ENCODE peak calls at places on chromosomes 2 and 18, in nine cellular contexts. One of them, this sample, is unnamed.
A peak's percentile ranks its signal among the peaks of the same experiment; 100 is the strongest.

GRCh38 chr2:109703076-109703475 is 88.9 kb downstream of the SOWAHC start:
- DNase-seq in NCI-H2081: no peak
- DNase-seq in endodermal cell: no peak
- DNase-seq in AG04449: peak; percentile 42
- DNase-seq in cardiac fibroblast: peak; percentile 33
- DNase-seq in effector CD4-positive, alpha-beta T cell: no peak
- DNase-seq in IMR-90: no peak
- DNase-seq in A172: peak; percentile 28
- DNase-seq in upper lobe of left lung: no peak
- DNase-seq in this sample: no peak

GRCh38 chr2:98541906-98542305 is 66.4 kb downstream of the COA5 start:
- DNase-seq in NCI-H2081: no peak
- DNase-seq in IMR-90: no peak
- DNase-seq in A172: no peak
- DNase-seq in cardiac fibroblast: no peak
- DNase-seq in effector CD4-positive, alpha-beta T cell: no peak
- DNase-seq in endodermal cell: peak; percentile 13
- DNase-seq in AG04449: no peak
- DNase-seq in upper lobe of left lung: no peak
- DNase-seq in this sample: no peak

GRCh38 chr2:232842689-232843088 is 27.4 kb upstream of the SNORC start:
- DNase-seq in cardiac fibroblast: no peak
- DNase-seq in effector CD4-positive, alpha-beta T cell: no peak
- DNase-seq in upper lobe of left lung: no peak
- DNase-seq in AG04449: no peak
- DNase-seq in NCI-H2081: no peak
- DNase-seq in A172: no peak
- DNase-seq in endodermal cell: no peak
- DNase-seq in IMR-90: no peak
- DNase-seq in this sample: no peak

GRCh38 chr2:226256237-226256636 is 543.4 kb downstream of the IRS1 start:
- DNase-seq in cardiac fibroblast: peak; percentile 12
- DNase-seq in A172: peak; percentile 41
- DNase-seq in effector CD4-positive, alpha-beta T cell: no peak
- DNase-seq in AG04449: peak; percentile 36
- DNase-seq in endodermal cell: no peak
- DNase-seq in IMR-90: peak; percentile 82
- DNase-seq in upper lobe of left lung: no peak
- DNase-seq in NCI-H2081: no peak
- DNase-seq in this sample: no peak

GRCh38 chr18:44946529-44947113 is 265.9 kb downstream of the SETBP1 start:
- DNase-seq in AG04449: no peak
- DNase-seq in effector CD4-positive, alpha-beta T cell: no peak
- DNase-seq in upper lobe of left lung: no peak
- DNase-seq in IMR-90: no peak
- DNase-seq in cardiac fibroblast: no peak
- DNase-seq in endodermal cell: no peak
- DNase-seq in NCI-H2081: peak; percentile 85
- DNase-seq in A172: no peak
- DNase-seq in this sample: no peak

GRCh38 chr18:55592106-55592505 is 4.1 kb upstream of the TCF4 start:
- DNase-seq in NCI-H2081: no peak
- DNase-seq in endodermal cell: no peak
- DNase-seq in IMR-90: no peak
- DNase-seq in upper lobe of left lung: no peak
- DNase-seq in effector CD4-positive, alpha-beta T cell: no peak
- DNase-seq in A172: no peak
- DNase-seq in cardiac fibroblast: no peak
- DNase-seq in AG04449: no peak
- DNase-seq in this sample: no peak

GRCh38 chr2:228777855-228778355 is 493.2 kb downstream of the PID1 start:
- DNase-seq in A172: no peak
- DNase-seq in IMR-90: peak; percentile 4
- DNase-seq in upper lobe of left lung: no peak
- DNase-seq in endodermal cell: no peak
- DNase-seq in effector CD4-positive, alpha-beta T cell: no peak
- DNase-seq in cardiac fibroblast: no peak
- DNase-seq in AG04449: no peak
- DNase-seq in NCI-H2081: no peak
- DNase-seq in this sample: no peak

GRCh38 chr2:31212659-31213058 is 4.7 kb downstream of the CAPN14 start:
- DNase-seq in effector CD4-positive, alpha-beta T cell: no peak
- DNase-seq in endodermal cell: no peak
- DNase-seq in A172: no peak
- DNase-seq in cardiac fibroblast: no peak
- DNase-seq in upper lobe of left lung: no peak
- DNase-seq in NCI-H2081: no peak
- DNase-seq in AG04449: no peak
- DNase-seq in IMR-90: no peak
- DNase-seq in this sample: no peak

GRCh38 chr2:120447122-120447785 is 101.3 kb downstream of the INHBB start:
- DNase-seq in A172: no peak
- DNase-seq in cardiac fibroblast: no peak
- DNase-seq in effector CD4-positive, alpha-beta T cell: no peak
- DNase-seq in upper lobe of left lung: no peak
- DNase-seq in AG04449: no peak
- DNase-seq in endodermal cell: no peak
- DNase-seq in NCI-H2081: no peak
- DNase-seq in IMR-90: no peak
- DNase-seq in this sample: no peak

GRCh38 chr2:10091182-10091932 is 11.1 kb upstream of the CYS1 start:
- DNase-seq in IMR-90: no peak
- DNase-seq in endodermal cell: no peak
- DNase-seq in A172: no peak
- DNase-seq in cardiac fibroblast: no peak
- DNase-seq in NCI-H2081: no peak
- DNase-seq in effector CD4-positive, alpha-beta T cell: no peak
- DNase-seq in upper lobe of left lung: peak; percentile 49
- DNase-seq in AG04449: no peak
- DNase-seq in this sample: no peak

GRCh38 chr2:168545439-168546082 is 89.5 kb downstream of the CERS6 start:
- DNase-seq in upper lobe of left lung: no peak
- DNase-seq in A172: peak; percentile 86
- DNase-seq in NCI-H2081: no peak
- DNase-seq in AG04449: peak; percentile 42
- DNase-seq in IMR-90: peak; percentile 88
- DNase-seq in cardiac fibroblast: peak; percentile 82
- DNase-seq in effector CD4-positive, alpha-beta T cell: no peak
- DNase-seq in endodermal cell: no peak
- DNase-seq in this sample: no peak

GRCh38 chr2:173989160-173989885 is 24.1 kb upstream of the SP3 start:
- DNase-seq in NCI-H2081: no peak
- DNase-seq in effector CD4-positive, alpha-beta T cell: no peak
- DNase-seq in upper lobe of left lung: no peak
- DNase-seq in AG04449: no peak
- DNase-seq in cardiac fibroblast: no peak
- DNase-seq in A172: no peak
- DNase-seq in endodermal cell: no peak
- DNase-seq in IMR-90: no peak
- DNase-seq in this sample: no peak

GRCh38 chr18:38028941-38029340 is 463.3 kb upstream of the CELF4 start:
- DNase-seq in IMR-90: no peak
- DNase-seq in cardiac fibroblast: no peak
- DNase-seq in A172: no peak
- DNase-seq in upper lobe of left lung: no peak
- DNase-seq in effector CD4-positive, alpha-beta T cell: no peak
- DNase-seq in AG04449: no peak
- DNase-seq in endodermal cell: no peak
- DNase-seq in NCI-H2081: no peak
- DNase-seq in this sample: no peak

GRCh38 chr2:31170071-31170698 is 31.9 kb upstream of the GALNT14 start:
- DNase-seq in NCI-H2081: peak; percentile 61
- DNase-seq in upper lobe of left lung: peak; percentile 63
- DNase-seq in IMR-90: peak; percentile 60
- DNase-seq in endodermal cell: peak; percentile 86
- DNase-seq in AG04449: peak; percentile 5
- DNase-seq in A172: peak; percentile 71
- DNase-seq in cardiac fibroblast: peak; percentile 72
- DNase-seq in effector CD4-positive, alpha-beta T cell: peak; percentile 17
- DNase-seq in this sample: peak; percentile 77

GRCh38 chr2:215461836-215462532 is 26.1 kb upstream of the FN1 start:
- DNase-seq in IMR-90: peak; percentile 67
- DNase-seq in A172: peak; percentile 11
- DNase-seq in AG04449: no peak
- DNase-seq in effector CD4-positive, alpha-beta T cell: no peak
- DNase-seq in cardiac fibroblast: peak; percentile 55
- DNase-seq in upper lobe of left lung: no peak
- DNase-seq in NCI-H2081: no peak
- DNase-seq in endodermal cell: no peak
- DNase-seq in this sample: no peak

GRCh38 chr2:1480671-1481076 is 67.4 kb downstream of the TPO start:
- DNase-seq in AG04449: no peak
- DNase-seq in cardiac fibroblast: no peak
- DNase-seq in upper lobe of left lung: no peak
- DNase-seq in IMR-90: no peak
- DNase-seq in endodermal cell: no peak
- DNase-seq in NCI-H2081: no peak
- DNase-seq in effector CD4-positive, alpha-beta T cell: no peak
- DNase-seq in A172: no peak
- DNase-seq in this sample: no peak

GRCh38 chr2:66344087-66344663 is 90.8 kb upstream of the MEIS1 start:
- DNase-seq in AG04449: no peak
- DNase-seq in IMR-90: no peak
- DNase-seq in effector CD4-positive, alpha-beta T cell: no peak
- DNase-seq in endodermal cell: no peak
- DNase-seq in cardiac fibroblast: no peak
- DNase-seq in upper lobe of left lung: no peak
- DNase-seq in NCI-H2081: no peak
- DNase-seq in A172: no peak
- DNase-seq in this sample: no peak

GRCh38 chr2:74238879-74239278 is 40.5 kb downstream of the MTHFD2 start:
- DNase-seq in AG04449: no peak
- DNase-seq in endodermal cell: no peak
- DNase-seq in cardiac fibroblast: peak; percentile 87
- DNase-seq in NCI-H2081: no peak
- DNase-seq in IMR-90: peak; percentile 53
- DNase-seq in upper lobe of left lung: no peak
- DNase-seq in effector CD4-positive, alpha-beta T cell: no peak
- DNase-seq in A172: peak; percentile 41
- DNase-seq in this sample: no peak

GRCh38 chr2:239177325-239177724 is 223.5 kb downstream of the HDAC4 start:
- DNase-seq in AG04449: no peak
- DNase-seq in cardiac fibroblast: no peak
- DNase-seq in A172: no peak
- DNase-seq in IMR-90: no peak
- DNase-seq in effector CD4-positive, alpha-beta T cell: no peak
- DNase-seq in endodermal cell: no peak
- DNase-seq in NCI-H2081: no peak
- DNase-seq in upper lobe of left lung: no peak
- DNase-seq in this sample: no peak

GRCh38 chr2:148719941-148720436 is 75.4 kb downstream of the EPC2 start:
- DNase-seq in AG04449: no peak
- DNase-seq in NCI-H2081: no peak
- DNase-seq in effector CD4-positive, alpha-beta T cell: no peak
- DNase-seq in upper lobe of left lung: no peak
- DNase-seq in A172: no peak
- DNase-seq in IMR-90: no peak
- DNase-seq in cardiac fibroblast: peak; percentile 10
- DNase-seq in endodermal cell: peak; percentile 53
- DNase-seq in this sample: no peak

GRCh38 chr2:27354597-27354927 is 2.0 kb downstream of the GTF3C2 start:
- DNase-seq in NCI-H2081: no peak
- DNase-seq in AG04449: no peak
- DNase-seq in IMR-90: no peak
- DNase-seq in cardiac fibroblast: no peak
- DNase-seq in A172: no peak
- DNase-seq in effector CD4-positive, alpha-beta T cell: no peak
- DNase-seq in endodermal cell: no peak
- DNase-seq in upper lobe of left lung: no peak
- DNase-seq in this sample: no peak

GRCh38 chr2:235745597-235745996 is 251.8 kb downstream of the AGAP1 start:
- DNase-seq in cardiac fibroblast: no peak
- DNase-seq in endodermal cell: no peak
- DNase-seq in A172: peak; percentile 19
- DNase-seq in AG04449: peak; percentile 7
- DNase-seq in NCI-H2081: no peak
- DNase-seq in upper lobe of left lung: no peak
- DNase-seq in effector CD4-positive, alpha-beta T cell: no peak
- DNase-seq in IMR-90: peak; percentile 48
- DNase-seq in this sample: no peak

GRCh38 chr18:76496200-76496890 is 1.3 kb upstream of the ZNF516 start:
- DNase-seq in IMR-90: peak; percentile 74
- DNase-seq in AG04449: no peak
- DNase-seq in A172: no peak
- DNase-seq in cardiac fibroblast: peak; percentile 81
- DNase-seq in endodermal cell: peak; percentile 90
- DNase-seq in NCI-H2081: peak; percentile 78
- DNase-seq in upper lobe of left lung: peak; percentile 79
- DNase-seq in effector CD4-positive, alpha-beta T cell: no peak
- DNase-seq in this sample: no peak

GRCh38 chr2:170820647-170821630 is 4.3 kb downstream of the GAD1 start:
- DNase-seq in upper lobe of left lung: no peak
- DNase-seq in NCI-H2081: no peak
- DNase-seq in endodermal cell: peak; percentile 67
- DNase-seq in A172: no peak
- DNase-seq in IMR-90: no peak
- DNase-seq in cardiac fibroblast: no peak
- DNase-seq in effector CD4-positive, alpha-beta T cell: no peak
- DNase-seq in AG04449: no peak
- DNase-seq in this sample: no peak

GRCh38 chr2:208015475-208015874 is 9.9 kb downstream of the PLEKHM3 start:
- DNase-seq in effector CD4-positive, alpha-beta T cell: no peak
- DNase-seq in IMR-90: no peak
- DNase-seq in NCI-H2081: peak; percentile 24
- DNase-seq in endodermal cell: no peak
- DNase-seq in upper lobe of left lung: no peak
- DNase-seq in A172: no peak
- DNase-seq in cardiac fibroblast: no peak
- DNase-seq in AG04449: no peak
- DNase-seq in this sample: no peak

GRCh38 chr2:28802975-28803429 is 7.6 kb upstream of the SPDYA start:
- DNase-seq in upper lobe of left lung: no peak
- DNase-seq in AG04449: no peak
- DNase-seq in cardiac fibroblast: peak; percentile 54
- DNase-seq in IMR-90: peak; percentile 81
- DNase-seq in A172: no peak
- DNase-seq in NCI-H2081: no peak
- DNase-seq in endodermal cell: no peak
- DNase-seq in effector CD4-positive, alpha-beta T cell: no peak
- DNase-seq in this sample: no peak